ENCODE peak calls at places on chromosomes 4 and X, in nine cellular contexts. P is left cardiac atrium, N is WTC11, I is mesothelial cell of epicardium, J is T-helper 22 cell, A is nephron progenitor cell, X is hypothalamus, E is tibial nerve, O is caudate nucleus. H is an unnamed sample.

GRCh38 chr4:87109121-87109520 is 111.3 kb downstream of the KLHL8 start:
- DNase-seq in I (no peak), N (no peak), X (no peak), A (no peak), P (no peak), J (no peak), O (no peak), E (no peak), H (no peak)

GRCh38 chrX:37746268-37746931 is 33.5 kb upstream of the CYBB start:
- DNase-seq in E (no peak), X (no peak), I (no peak), J (no peak), N (no peak), A (no peak), O (no peak), P (no peak), H (no peak)

GRCh38 chr4:96227515-96227914 is 387.6 kb downstream of the PDHA2 start:
- DNase-seq in A (no peak), E (no peak), J (no peak), O (no peak), P (no peak), I (no peak), N (no peak), X (no peak), H (no peak)

GRCh38 chr4:153955306-153955705 is 166.4 kb upstream of the SFRP2 start:
- DNase-seq in I (no peak), X (no peak), A (no peak), E (no peak), N (no peak), J (no peak), P (no peak), O (no peak), H (no peak)

GRCh38 chrX:9757366-9757765 is 8.3 kb downstream of the GPR143 start:
- DNase-seq in P (no peak), X (no peak), E (no peak), A (no peak), N (no peak), O (no peak), J (no peak), I (no peak), H (no peak)

GRCh38 chr4:142405021-142405991 is 440.8 kb downstream of the INPP4B start:
- DNase-seq in N (no peak), X (peak), O (peak), A (peak), P (peak), J (peak), I (no peak), E (peak), H (peak)

GRCh38 chr4:137627938-137628460 is 95.7 kb upstream of the PCDH18 start:
- DNase-seq in P (no peak), J (no peak), N (no peak), A (no peak), E (no peak), I (no peak), O (no peak), X (no peak), H (no peak)

GRCh38 chrX:17547658-17548057 is 172.7 kb downstream of the NHS start:
- DNase-seq in E (no peak), J (no peak), P (peak), O (no peak), N (no peak), X (no peak), I (no peak), A (no peak), H (no peak)

GRCh38 chr4:183434264-183435045 is 10.0 kb upstream of the CDKN2AIP start:
- DNase-seq in N (no peak), J (no peak), E (no peak), I (no peak), O (no peak), A (no peak), X (no peak), P (no peak), H (no peak)

GRCh38 chr4:127162741-127163140 is 470.0 kb upstream of the INTU start:
- DNase-seq in J (no peak), O (no peak), E (no peak), I (no peak), P (no peak), N (no peak), A (no peak), X (no peak), H (no peak)

GRCh38 chrX:19798423-19798822 is 89.0 kb downstream of the SH3KBP1 start:
- DNase-seq in I (no peak), P (no peak), E (no peak), N (no peak), J (no peak), A (no peak), X (no peak), O (no peak), H (no peak)

GRCh38 chr4:108247511-108248088 is 78.9 kb upstream of the LEF1 start:
- DNase-seq in I (peak), E (no peak), A (peak), O (no peak), J (no peak), N (peak), X (no peak), P (no peak), H (no peak)

GRCh38 chrX:72545990-72546389 is 26.7 kb downstream of the HDAC8 start:
- DNase-seq in X (no peak), O (no peak), P (no peak), E (no peak), A (no peak), J (no peak), I (no peak), N (no peak), H (no peak)

GRCh38 chr4:121785479-121785878 is 15.6 kb upstream of the EXOSC9 start:
- DNase-seq in J (no peak), A (no peak), N (no peak), X (no peak), I (no peak), E (no peak), P (no peak), O (peak), H (peak)

GRCh38 chrX:153394595-153394994 is 6.6 kb downstream of the PNMA6E start:
- DNase-seq in E (no peak), O (no peak), J (no peak), X (no peak), I (no peak), P (no peak), N (no peak), A (no peak), H (no peak)

GRCh38 chr4:58061967-58062366 is 951.8 kb upstream of the IGFBP7 start:
- DNase-seq in O (no peak), P (no peak), E (no peak), A (no peak), X (no peak), N (no peak), J (no peak), I (no peak), H (no peak)

GRCh38 chr4:67988986-67989385 is 25.7 kb upstream of the TMPRSS11A start:
- DNase-seq in O (no peak), X (no peak), A (no peak), E (no peak), P (no peak), J (no peak), N (no peak), I (no peak), H (no peak)

GRCh38 chrX:153779891-153780677 is 757 bp upstream of the SRPK3 start:
- DNase-seq in J (no peak), N (no peak), I (no peak), A (no peak), E (no peak), O (no peak), X (no peak), P (no peak), H (no peak)

GRCh38 chr4:3339566-3339965 is 46.7 kb downstream of the RGS12 start:
- DNase-seq in X (no peak), E (no peak), N (no peak), A (no peak), P (no peak), J (no peak), I (no peak), O (no peak), H (no peak)

GRCh38 chr4:185566425-185566824 is 31.1 kb upstream of the PDLIM3 start:
- DNase-seq in X (no peak), P (peak), I (no peak), A (no peak), E (no peak), J (no peak), N (no peak), O (no peak), H (no peak)

GRCh38 chr4:140730108-140730507 is 26.1 kb downstream of the TBC1D9 start:
- DNase-seq in J (no peak), O (no peak), A (no peak), I (no peak), N (no peak), E (no peak), P (no peak), X (no peak), H (no peak)

GRCh38 chr4:174245714-174246113 is 37.8 kb downstream of the FBXO8 start:
- DNase-seq in A (no peak), E (no peak), X (no peak), O (no peak), N (no peak), J (no peak), P (no peak), I (no peak), H (no peak)

GRCh38 chr4:7559741-7560376 is 125.1 kb upstream of the PSAPL1 start:
- DNase-seq in O (no peak), A (no peak), X (no peak), N (no peak), J (no peak), P (no peak), E (no peak), I (no peak), H (no peak)

GRCh38 chr4:163251204-163251603 is 81.2 kb downstream of the NPY1R start:
- DNase-seq in N (no peak), A (no peak), O (no peak), J (no peak), E (no peak), P (no peak), I (no peak), X (no peak), H (no peak)

GRCh38 chr4:108060686-108061321 is 71.1 kb downstream of the HADH start:
- DNase-seq in P (no peak), X (no peak), O (no peak), A (peak), J (no peak), E (no peak), N (no peak), I (no peak), H (no peak)

GRCh38 chr4:48297447-48297846 is 27.8 kb upstream of the TEC start:
- DNase-seq in N (no peak), P (no peak), J (no peak), I (no peak), O (no peak), A (no peak), X (no peak), E (no peak), H (no peak)

GRCh38 chrX:20011608-20012007 is 20.7 kb upstream of the BCLAF3 start:
- DNase-seq in N (no peak), A (no peak), O (no peak), X (no peak), P (no peak), J (no peak), I (no peak), E (no peak), H (no peak)

GRCh38 chr4:52173470-52174055 is 122.5 kb downstream of the SPATA18 start:
- DNase-seq in N (no peak), I (no peak), P (peak), A (no peak), X (no peak), O (no peak), J (no peak), E (peak), H (peak)

GRCh38 chr4:5990446-5991160 is 27.6 kb downstream of the C4orf50 start:
- DNase-seq in E (no peak), I (no peak), O (no peak), A (no peak), P (no peak), J (no peak), N (no peak), X (no peak), H (no peak)

GRCh38 chrX:16946361-16946964 is at the start of gene REPS2:
- DNase-seq in X (peak), E (peak), A (peak), I (peak), N (peak), O (peak), P (peak), J (peak), H (peak)

GRCh38 chr4:22485751-22486150 is 30.1 kb downstream of the ADGRA3 start:
- DNase-seq in A (no peak), O (no peak), E (no peak), I (no peak), P (no peak), N (no peak), X (no peak), J (no peak), H (no peak)

GRCh38 chrX:94560930-94561329 is 886.9 kb downstream of the FAM133A start:
- DNase-seq in X (no peak), N (no peak), O (no peak), I (no peak), P (no peak), J (no peak), A (no peak), E (no peak), H (no peak)